ENCODE peak calls at places on chromosomes 4 and X, in five cellular contexts. One of them, this sample, is unnamed.
A peak's percentile ranks its signal among the peaks of the same experiment; 100 is the strongest.

GRCh38 chr4:83905952-83906351 is 370.0 kb downstream of the GPAT3 start:
- DNase-seq in CD8-positive, alpha-beta memory T cell: no peak
- DNase-seq in A549: peak; percentile 17
- DNase-seq in fibroblast of lung: no peak
- DNase-seq in IMR-90: no peak
- DNase-seq in this sample: no peak

GRCh38 chrX:49103637-49104036 is 19.9 kb downstream of the GPKOW start:
- DNase-seq in IMR-90: no peak
- DNase-seq in fibroblast of lung: no peak
- DNase-seq in A549: peak; percentile 40
- DNase-seq in CD8-positive, alpha-beta memory T cell: no peak
- DNase-seq in this sample: no peak

GRCh38 chrX:114162068-114162735 is 421.7 kb upstream of the HTR2C start:
- DNase-seq in A549: peak; percentile 4
- DNase-seq in fibroblast of lung: no peak
- DNase-seq in CD8-positive, alpha-beta memory T cell: no peak
- DNase-seq in IMR-90: no peak
- DNase-seq in this sample: no peak

GRCh38 chrX:45621356-45622041 is 420.8 kb upstream of the DIPK2B start:
- DNase-seq in fibroblast of lung: peak; percentile 84
- DNase-seq in IMR-90: peak; percentile 80
- DNase-seq in CD8-positive, alpha-beta memory T cell: no peak
- DNase-seq in A549: no peak
- DNase-seq in this sample: no peak

GRCh38 chr4:129014566-129015509 is 78.5 kb downstream of the SCLT1 start:
- DNase-seq in A549: no peak
- DNase-seq in fibroblast of lung: peak; percentile 45
- DNase-seq in IMR-90: peak; percentile 14
- DNase-seq in CD8-positive, alpha-beta memory T cell: no peak
- DNase-seq in this sample: no peak

GRCh38 chrX:37879692-37880091 is 32.3 kb upstream of the DYNLT3 start:
- DNase-seq in CD8-positive, alpha-beta memory T cell: no peak
- DNase-seq in A549: no peak
- DNase-seq in IMR-90: no peak
- DNase-seq in fibroblast of lung: no peak
- DNase-seq in this sample: no peak

GRCh38 chrX:115970718-115971117 is 199.8 kb upstream of the AGTR2 start:
- DNase-seq in A549: no peak
- DNase-seq in CD8-positive, alpha-beta memory T cell: no peak
- DNase-seq in fibroblast of lung: no peak
- DNase-seq in IMR-90: no peak
- DNase-seq in this sample: no peak

GRCh38 chr4:660401-660800 is 13.7 kb downstream of the ATP5ME start:
- DNase-seq in IMR-90: no peak
- DNase-seq in fibroblast of lung: no peak
- DNase-seq in CD8-positive, alpha-beta memory T cell: no peak
- DNase-seq in A549: no peak
- DNase-seq in this sample: no peak

GRCh38 chr4:67809502-67809901 is 55.3 kb upstream of the GNRHR start:
- DNase-seq in CD8-positive, alpha-beta memory T cell: no peak
- DNase-seq in fibroblast of lung: no peak
- DNase-seq in A549: no peak
- DNase-seq in IMR-90: no peak
- DNase-seq in this sample: no peak

GRCh38 chrX:154979671-154980070 is 42.9 kb downstream of the F8 start:
- DNase-seq in fibroblast of lung: no peak
- DNase-seq in CD8-positive, alpha-beta memory T cell: no peak
- DNase-seq in A549: no peak
- DNase-seq in IMR-90: no peak
- DNase-seq in this sample: no peak

GRCh38 chr4:149961876-149962597 is 116.2 kb upstream of the DCLK2 start:
- DNase-seq in CD8-positive, alpha-beta memory T cell: no peak
- DNase-seq in IMR-90: peak; percentile 83
- DNase-seq in fibroblast of lung: peak; percentile 73
- DNase-seq in A549: peak; percentile 28
- DNase-seq in this sample: no peak

GRCh38 chrX:48665991-48666390 is 17.6 kb upstream of the WAS start:
- DNase-seq in IMR-90: no peak
- DNase-seq in CD8-positive, alpha-beta memory T cell: no peak
- DNase-seq in fibroblast of lung: peak; percentile 20
- DNase-seq in A549: no peak
- DNase-seq in this sample: no peak

GRCh38 chrX:104522386-104522785 is 43.6 kb upstream of the IL1RAPL2 start:
- DNase-seq in A549: no peak
- DNase-seq in CD8-positive, alpha-beta memory T cell: no peak
- DNase-seq in IMR-90: no peak
- DNase-seq in fibroblast of lung: no peak
- DNase-seq in this sample: no peak

GRCh38 chr4:165378763-165379631 is at the start of gene CPE:
- DNase-seq in fibroblast of lung: peak; percentile 78
- DNase-seq in IMR-90: peak; percentile 44
- DNase-seq in CD8-positive, alpha-beta memory T cell: peak; percentile 34
- DNase-seq in A549: peak; percentile 61
- DNase-seq in this sample: peak; percentile 79
- H3K4me3 ChIP-seq in fibroblast of lung: peak within 1 kb of the TSS; percentile 38
- H3K4me3 ChIP-seq in IMR-90: peak within 1 kb of the TSS; percentile 46
- H3K4me3 ChIP-seq in CD8-positive, alpha-beta memory T cell: peak within 1 kb of the TSS; percentile 51
- H3K4me3 ChIP-seq in A549: peak within 1 kb of the TSS; percentile 57
- H3K4me3 ChIP-seq in this sample: peak within 1 kb of the TSS; percentile 65

GRCh38 chr4:142556048-142556447 is 290.1 kb downstream of the INPP4B start:
- DNase-seq in fibroblast of lung: no peak
- DNase-seq in CD8-positive, alpha-beta memory T cell: no peak
- DNase-seq in A549: no peak
- DNase-seq in IMR-90: no peak
- DNase-seq in this sample: no peak

GRCh38 chr4:142551513-142552280 is 294.4 kb downstream of the INPP4B start:
- DNase-seq in fibroblast of lung: peak; percentile 68
- DNase-seq in CD8-positive, alpha-beta memory T cell: no peak
- DNase-seq in IMR-90: no peak
- DNase-seq in A549: no peak
- DNase-seq in this sample: no peak

GRCh38 chr4:142556613-142557012 is 289.5 kb downstream of the INPP4B start:
- DNase-seq in fibroblast of lung: no peak
- DNase-seq in CD8-positive, alpha-beta memory T cell: no peak
- DNase-seq in A549: no peak
- DNase-seq in IMR-90: no peak
- DNase-seq in this sample: no peak

GRCh38 chr4:142557220-142557801 is 288.8 kb downstream of the INPP4B start:
- DNase-seq in IMR-90: no peak
- DNase-seq in A549: no peak
- DNase-seq in fibroblast of lung: no peak
- DNase-seq in CD8-positive, alpha-beta memory T cell: no peak
- DNase-seq in this sample: no peak

DNA sequence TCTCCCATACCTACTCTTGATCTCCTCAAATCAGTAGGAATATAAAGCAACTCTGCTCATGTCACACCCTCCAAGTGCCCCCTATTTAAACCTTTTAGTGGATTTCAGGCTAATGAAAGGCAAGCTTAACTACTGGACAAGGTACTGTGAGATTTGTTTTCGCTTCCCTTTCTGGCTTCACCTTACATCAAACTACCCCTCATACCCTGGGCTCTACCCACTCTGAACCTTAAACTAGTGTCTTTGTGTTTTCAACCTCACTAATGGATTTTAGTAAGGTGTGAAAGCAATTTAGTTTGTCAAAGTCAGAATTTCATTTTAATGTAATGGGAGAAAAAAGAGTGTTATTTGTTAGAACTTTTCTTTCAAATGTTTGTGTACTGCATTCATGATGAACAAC is 291.7 kb downstream of the INPP4B start:
- DNase-seq in IMR-90: no peak
- DNase-seq in A549: no peak
- DNase-seq in CD8-positive, alpha-beta memory T cell: no peak
- DNase-seq in fibroblast of lung: no peak
- DNase-seq in this sample: no peak
- H3K4me1 ChIP-seq in IMR-90: peaks cover 7% of the 10 kb centered on the region
- H3K4me1 ChIP-seq in A549: peaks cover 33% of the 10 kb centered on the region
- H3K4me1 ChIP-seq in CD8-positive, alpha-beta memory T cell: peaks cover 58% of the 10 kb centered on the region
- H3K4me1 ChIP-seq in fibroblast of lung: peaks cover 6% of the 10 kb centered on the region
- H3K4me1 ChIP-seq in this sample: no peaks in the 10 kb centered on the region

GRCh38 chrX:68431836-68432235 is 1.5 kb downstream of the OPHN1 start:
- DNase-seq in A549: no peak
- DNase-seq in fibroblast of lung: peak; percentile 39
- DNase-seq in CD8-positive, alpha-beta memory T cell: no peak
- DNase-seq in IMR-90: peak; percentile 66
- DNase-seq in this sample: no peak
- H3K4me3 ChIP-seq in A549: no peak overlapping the region
- H3K4me3 ChIP-seq in fibroblast of lung: no peak overlapping the region
- H3K4me3 ChIP-seq in CD8-positive, alpha-beta memory T cell: no peak overlapping the region
- H3K4me3 ChIP-seq in IMR-90: no peak overlapping the region
- H3K4me3 ChIP-seq in this sample: peak overlapping the region; percentile 46

DNA sequence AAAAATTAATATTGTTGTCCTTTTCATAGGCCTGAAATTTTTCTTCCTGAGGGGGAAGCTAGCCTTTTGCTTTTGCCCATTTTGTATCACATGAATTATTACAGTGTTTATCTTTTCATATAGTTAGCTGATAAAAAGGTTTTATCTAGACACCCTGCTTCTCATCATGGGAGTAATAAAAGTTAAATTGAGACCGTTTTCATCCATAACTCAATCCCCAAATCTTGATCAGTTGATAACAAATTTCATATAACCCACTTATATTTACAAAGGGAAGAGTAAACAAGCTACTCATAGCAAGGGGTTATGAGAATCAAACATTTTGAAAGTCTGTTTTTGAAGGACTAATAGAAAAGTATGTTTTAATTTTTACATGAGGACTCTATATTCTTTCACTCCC is 23.5 kb upstream of the DCX start:
- DNase-seq in A549: no peak
- DNase-seq in IMR-90: no peak
- DNase-seq in CD8-positive, alpha-beta memory T cell: no peak
- DNase-seq in fibroblast of lung: no peak
- DNase-seq in this sample: no peak
- H3K4me1 ChIP-seq in A549: no peaks in the 10 kb centered on the region
- H3K4me1 ChIP-seq in IMR-90: no peaks in the 10 kb centered on the region
- H3K4me1 ChIP-seq in CD8-positive, alpha-beta memory T cell: no peaks in the 10 kb centered on the region
- H3K4me1 ChIP-seq in fibroblast of lung: no peaks in the 10 kb centered on the region
- H3K4me1 ChIP-seq in this sample: no peaks in the 10 kb centered on the region

DNA sequence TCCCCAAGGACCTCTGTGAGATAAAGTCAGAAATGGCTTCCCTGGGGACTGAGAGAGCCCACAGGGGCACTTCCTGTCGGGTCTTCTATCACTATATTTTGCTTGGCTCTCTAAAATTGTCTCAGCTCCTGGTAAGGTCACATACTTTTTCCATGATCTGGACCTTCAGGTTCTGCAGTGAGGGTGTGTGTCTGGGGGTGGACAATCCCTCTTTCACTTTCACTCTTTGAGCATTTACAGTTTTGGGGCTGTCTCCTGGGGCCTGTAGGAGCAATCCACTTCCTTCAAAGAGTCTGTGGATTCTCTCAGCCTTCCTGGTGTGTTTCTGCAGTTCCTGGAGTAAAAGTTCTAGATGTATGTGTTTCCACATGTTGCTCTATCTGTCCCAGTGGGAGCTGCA is 335.7 kb downstream of the FSTL5 start:
- DNase-seq in CD8-positive, alpha-beta memory T cell: no peak
- DNase-seq in A549: no peak
- DNase-seq in fibroblast of lung: peak; percentile 13
- DNase-seq in IMR-90: no peak
- DNase-seq in this sample: no peak
- H3K4me3 ChIP-seq in CD8-positive, alpha-beta memory T cell: no peak overlapping the region
- H3K4me3 ChIP-seq in A549: no peak overlapping the region
- H3K4me3 ChIP-seq in fibroblast of lung: no peak overlapping the region
- H3K4me3 ChIP-seq in IMR-90: no peak overlapping the region
- H3K4me3 ChIP-seq in this sample: no peak overlapping the region

GRCh38 chr4:151908734-151909497 is 148.1 kb upstream of the GATB start:
- DNase-seq in CD8-positive, alpha-beta memory T cell: no peak
- DNase-seq in fibroblast of lung: no peak
- DNase-seq in A549: no peak
- DNase-seq in IMR-90: no peak
- DNase-seq in this sample: no peak

GRCh38 chr4:151912626-151913025 is 151.8 kb upstream of the GATB start:
- DNase-seq in CD8-positive, alpha-beta memory T cell: no peak
- DNase-seq in IMR-90: no peak
- DNase-seq in A549: no peak
- DNase-seq in fibroblast of lung: no peak
- DNase-seq in this sample: no peak

GRCh38 chr4:151917145-151917775 is 156.5 kb upstream of the GATB start:
- DNase-seq in A549: no peak
- DNase-seq in CD8-positive, alpha-beta memory T cell: no peak
- DNase-seq in fibroblast of lung: no peak
- DNase-seq in IMR-90: no peak
- DNase-seq in this sample: no peak

GRCh38 chr4:151911970-151912369 is 151.2 kb upstream of the GATB start:
- DNase-seq in fibroblast of lung: no peak
- DNase-seq in CD8-positive, alpha-beta memory T cell: no peak
- DNase-seq in IMR-90: no peak
- DNase-seq in A549: no peak
- DNase-seq in this sample: no peak
- H3K4me1 ChIP-seq in fibroblast of lung: no peaks in the 10 kb centered on the region
- H3K4me1 ChIP-seq in CD8-positive, alpha-beta memory T cell: no peaks in the 10 kb centered on the region
- H3K4me1 ChIP-seq in IMR-90: no peaks in the 10 kb centered on the region
- H3K4me1 ChIP-seq in A549: no peaks in the 10 kb centered on the region
- H3K4me1 ChIP-seq in this sample: no peaks in the 10 kb centered on the region

GRCh38 chr4:185293202-185293601 is 83.8 kb downstream of the SNX25 start:
- DNase-seq in IMR-90: no peak
- DNase-seq in CD8-positive, alpha-beta memory T cell: no peak
- DNase-seq in fibroblast of lung: no peak
- DNase-seq in A549: no peak
- DNase-seq in this sample: no peak

GRCh38 chr4:185298728-185299394 is 89.5 kb downstream of the SNX25 start:
- DNase-seq in fibroblast of lung: no peak
- DNase-seq in A549: no peak
- DNase-seq in CD8-positive, alpha-beta memory T cell: no peak
- DNase-seq in IMR-90: no peak
- DNase-seq in this sample: no peak

DNA sequence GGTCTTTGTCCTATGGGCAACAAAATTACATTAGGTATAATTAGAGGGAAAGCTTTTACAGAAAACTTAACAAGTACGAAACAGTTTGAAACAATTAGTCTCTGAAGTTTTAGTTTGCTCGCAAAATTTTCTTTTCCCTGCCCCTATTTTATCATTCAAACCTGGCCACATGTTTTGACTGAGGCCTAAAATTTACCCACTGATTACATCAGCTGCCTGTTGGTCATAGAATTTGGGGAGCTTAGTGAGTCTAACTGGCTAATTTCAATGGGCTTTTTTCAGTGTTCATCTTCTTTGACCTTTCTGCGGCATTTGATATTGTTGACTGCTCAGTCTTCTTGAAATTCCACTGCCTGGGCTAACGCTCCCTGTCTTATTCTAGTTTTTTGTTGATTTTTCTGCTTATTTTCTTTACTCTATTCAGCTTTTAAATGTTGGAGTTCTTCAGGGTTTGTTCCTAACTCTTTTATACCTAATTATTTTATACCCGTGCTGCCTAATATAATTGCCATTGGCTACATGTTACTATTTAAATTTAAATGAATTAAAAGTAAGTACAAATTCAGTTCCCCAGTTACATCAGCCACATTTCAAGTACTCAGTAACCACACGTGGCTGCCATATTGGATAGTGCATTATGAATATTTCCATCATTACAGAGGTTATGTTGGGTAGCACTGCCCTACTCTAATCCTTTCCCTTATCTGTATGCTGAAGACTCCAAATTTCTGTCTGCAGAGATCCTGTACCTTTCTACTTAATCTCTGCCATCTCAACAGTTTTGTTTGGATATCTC is 87.5 kb downstream of the SNX25 start:
- DNase-seq in fibroblast of lung: no peak
- DNase-seq in A549: no peak
- DNase-seq in IMR-90: no peak
- DNase-seq in CD8-positive, alpha-beta memory T cell: no peak
- DNase-seq in this sample: no peak
- H3K4me3 ChIP-seq in fibroblast of lung: no peak overlapping the region
- H3K4me3 ChIP-seq in A549: no peak overlapping the region
- H3K4me3 ChIP-seq in IMR-90: no peak overlapping the region
- H3K4me3 ChIP-seq in CD8-positive, alpha-beta memory T cell: no peak overlapping the region
- H3K4me3 ChIP-seq in this sample: no peak overlapping the region

GRCh38 chr4:141074098-141074878 is 59.0 kb downstream of the RNF150 start:
- DNase-seq in IMR-90: no peak
- DNase-seq in CD8-positive, alpha-beta memory T cell: no peak
- DNase-seq in A549: no peak
- DNase-seq in fibroblast of lung: peak; percentile 78
- DNase-seq in this sample: no peak
- H3K4me1 ChIP-seq in IMR-90: peaks cover 3% of the 10 kb centered on the region
- H3K4me1 ChIP-seq in CD8-positive, alpha-beta memory T cell: no peaks in the 10 kb centered on the region
- H3K4me1 ChIP-seq in A549: no peaks in the 10 kb centered on the region
- H3K4me1 ChIP-seq in fibroblast of lung: no peaks in the 10 kb centered on the region
- H3K4me1 ChIP-seq in this sample: no peaks in the 10 kb centered on the region